ENCODE peak calls at places on chromosomes 3 and 15, in six cellular contexts. M, F, T, G, E and X are unnamed samples.

GRCh38 chr3:138399766-138400165 is 34.6 kb upstream of the ESYT3 start:
- DNase-seq in F (no peak), T (no peak), G (no peak), M (no peak), E (no peak), X (peak; percentile 59)

GRCh38 chr15:59299919-59300617 is 72.6 kb downstream of the MYO1E start:
- DNase-seq in M (peak; percentile 94), F (peak; percentile 63), E (peak; percentile 94), G (peak; percentile 91), T (peak; percentile 76), X (no peak)

GRCh38 chr15:56366211-56366610 is 985 bp downstream of the TEX9 start:
- DNase-seq in F (no peak), T (no peak), G (no peak), M (no peak), E (no peak), X (no peak)

GRCh38 chr3:18447720-18448119 is 22.6 kb upstream of the SATB1 start:
- DNase-seq in T (no peak), F (no peak), M (no peak), E (no peak), G (no peak), X (no peak)

GRCh38 chr3:162171970-162172369 is 675.4 kb downstream of the OTOL1 start:
- DNase-seq in E (no peak), G (no peak), T (no peak), F (no peak), M (no peak), X (no peak)

GRCh38 chr15:67120009-67120838 is 54.8 kb downstream of the SMAD3 start:
- DNase-seq in G (no peak), F (no peak), M (peak; percentile 48), E (no peak), T (no peak), X (peak; percentile 79)

GRCh38 chr3:33956211-33956610 is 157.8 kb downstream of the PDCD6IP start:
- DNase-seq in M (no peak), G (no peak), E (no peak), F (no peak), T (no peak), X (no peak)

GRCh38 chr15:82649226-82649999 is 2.2 kb upstream of the CPEB1 start:
- DNase-seq in T (no peak), M (no peak), F (no peak), G (no peak), E (no peak), X (no peak)

GRCh38 chr3:64693031-64693430 is 5.2 kb upstream of the ADAMTS9 start:
- DNase-seq in E (no peak), F (no peak), T (no peak), M (peak; percentile 83), G (no peak), X (no peak)

GRCh38 chr3:133464573-133464972 is 64.7 kb downstream of the BFSP2 start:
- DNase-seq in M (peak; percentile 52), G (no peak), E (no peak), F (no peak), T (no peak), X (no peak)

GRCh38 chr3:112979244-112979832 is 4.4 kb upstream of the CD200R1 start:
- DNase-seq in E (no peak), G (no peak), F (no peak), M (peak; percentile 48), T (peak; percentile 25), X (no peak)

GRCh38 chr15:54388746-54389145 is 410.5 kb downstream of the UNC13C start:
- DNase-seq in F (no peak), T (no peak), E (no peak), M (no peak), G (no peak), X (no peak)

GRCh38 chr15:90643301-90643632 is 73.9 kb upstream of the BLM start:
- DNase-seq in G (no peak), F (no peak), M (no peak), E (no peak), T (no peak), X (no peak)

GRCh38 chr3:189842681-189843602 is 211.8 kb downstream of the TP63 start:
- DNase-seq in E (peak; percentile 26), F (no peak), M (no peak), G (no peak), T (no peak), X (no peak)

GRCh38 chr15:95574053-95574452 is 756.4 kb upstream of the NR2F2 start:
- DNase-seq in G (no peak), T (no peak), M (no peak), E (no peak), F (no peak), X (no peak)

GRCh38 chr15:65204931-65205655 is 6.2 kb downstream of the CILP start:
- DNase-seq in M (no peak), E (no peak), G (no peak), T (no peak), F (no peak), X (peak; percentile 49)

GRCh38 chr15:80556694-80557367 is 138.3 kb upstream of the ABHD17C start:
- DNase-seq in F (no peak), M (no peak), E (no peak), G (no peak), T (no peak), X (no peak)

GRCh38 chr3:97952280-97952679 is 20.0 kb downstream of the RIOX2 start:
- DNase-seq in F (no peak), G (no peak), M (no peak), T (no peak), E (peak; percentile 40), X (no peak)

GRCh38 chr15:75697523-75698398 is 14.9 kb downstream of the CSPG4 start:
- DNase-seq in M (no peak), F (no peak), E (no peak), T (no peak), G (peak; percentile 73), X (no peak)

GRCh38 chr3:76400141-76400540 is 614.8 kb upstream of the ZNF717 start:
- DNase-seq in M (no peak), F (no peak), G (no peak), T (no peak), E (no peak), X (no peak)

GRCh38 chr3:195178124-195178910 is 92.6 kb downstream of the XXYLT1 start:
- DNase-seq in G (no peak), T (no peak), M (peak; percentile 46), F (no peak), E (no peak), X (no peak)

GRCh38 chr3:187979543-187979942 is 174.4 kb upstream of the LPP start:
- DNase-seq in E (no peak), G (no peak), T (no peak), M (no peak), F (no peak), X (no peak)

GRCh38 chr3:172237121-172237742 is 197.9 kb downstream of the FNDC3B start:
- DNase-seq in M (no peak), F (no peak), T (no peak), E (no peak), G (no peak), X (no peak)

GRCh38 chr3:130699765-130700164 is 46.9 kb downstream of the PIK3R4 start:
- DNase-seq in E (no peak), M (peak; percentile 33), F (no peak), T (no peak), G (no peak), X (no peak)

GRCh38 chr3:46717447-46718231 is at the start of gene PRSS50:
- DNase-seq in F (peak; percentile 29), T (peak; percentile 32), G (no peak), M (no peak), E (peak; percentile 12), X (peak; percentile 79)

GRCh38 chr15:47961401-47962090 is 159.2 kb upstream of the SLC24A5 start:
- DNase-seq in M (no peak), F (peak; percentile 0), T (peak; percentile 6), E (no peak), G (no peak), X (no peak)

GRCh38 chr15:31328425-31328998 is 1.9 kb downstream of the KLF13 start:
- DNase-seq in F (peak; percentile 83), M (no peak), E (peak; percentile 47), G (no peak), T (peak; percentile 79), X (no peak)

GRCh38 chr15:67413770-67414429 is 107.0 kb upstream of the C15orf61 start:
- DNase-seq in G (no peak), E (no peak), M (peak; percentile 72), F (no peak), T (no peak), X (no peak)

GRCh38 chr3:67037615-67038014 is 39.5 kb downstream of the KBTBD8 start:
- DNase-seq in G (no peak), F (no peak), T (no peak), M (no peak), E (no peak), X (no peak)

GRCh38 chr3:40847571-40847992 is 322.8 kb downstream of the ZNF621 start:
- DNase-seq in T (no peak), E (no peak), M (peak; percentile 73), F (no peak), G (no peak), X (no peak)

GRCh38 chr3:58293516-58293915 is 12.5 kb upstream of the RPP14 start:
- DNase-seq in M (no peak), F (no peak), E (no peak), T (no peak), G (no peak), X (peak; percentile 62)

GRCh38 chr15:23566070-23567050 is 886 bp downstream of the MKRN3 start:
- DNase-seq in G (no peak), E (no peak), M (peak; percentile 13), F (peak; percentile 3), T (peak; percentile 4), X (no peak)

GRCh38 chr3:115800489-115801080 is 177.3 kb downstream of the GAP43 start:
- DNase-seq in E (no peak), M (no peak), F (no peak), T (no peak), G (no peak), X (no peak)

GRCh38 chr15:71654714-71655174 is 155.6 kb upstream of the NR2E3 start:
- DNase-seq in T (no peak), G (no peak), M (peak; percentile 59), F (no peak), E (no peak), X (no peak)

GRCh38 chr15:67914537-67915373 is 74.9 kb upstream of the RNU6-1 start:
- DNase-seq in M (no peak), E (peak; percentile 73), F (no peak), T (no peak), G (no peak), X (no peak)

GRCh38 chr3:194730369-194730768 is 44.7 kb downstream of the FAM43A start:
- DNase-seq in T (no peak), M (peak; percentile 32), E (peak; percentile 81), F (no peak), G (peak; percentile 72), X (no peak)